ENCODE peak calls at places on chromosome 2, in five cellular contexts. T is heart right ventricle, R is neural progenitor cell, A is GM23338, L is A549. P is an unnamed sample.

GRCh38 chr2:158746488-158746887 is 48.6 kb upstream of the DAPL1 start:
- DNase-seq in T (no peak), R (no peak), A (no peak), L (no peak), P (no peak)

GRCh38 chr2:2871480-2872308 is 505.9 kb downstream of the EIPR1 start:
- DNase-seq in T (no peak), R (no peak), A (no peak), L (no peak), P (no peak)

GRCh38 chr2:31258351-31258750 is 24.4 kb downstream of the EHD3 start:
- DNase-seq in T (no peak), R (no peak), A (no peak), L (no peak), P (no peak)

GRCh38 chr2:219569635-219570034 is 1.7 kb downstream of the OBSL1 start:
- DNase-seq in T (no peak), R (no peak), A (no peak), L (no peak), P (no peak)

GRCh38 chr2:1653137-1653789 is 91.1 kb downstream of the PXDN start:
- DNase-seq in T (peak; percentile 59), R (no peak), A (no peak), L (no peak), P (no peak)

GRCh38 chr2:149666809-149667208 is 79.2 kb upstream of the MMADHC start:
- DNase-seq in T (no peak), R (no peak), A (no peak), L (no peak), P (no peak)

GRCh38 chr2:144241801-144242200 is 278.1 kb downstream of the ZEB2 start:
- DNase-seq in T (no peak), R (no peak), A (no peak), L (no peak), P (no peak)

GRCh38 chr2:28904295-28904694 is 9.8 kb downstream of the WDR43 start:
- DNase-seq in T (no peak), R (no peak), A (no peak), L (peak; percentile 19), P (no peak)

GRCh38 chr2:223590964-223591363 is 11.2 kb downstream of the SCG2 start:
- DNase-seq in T (no peak), R (no peak), A (no peak), L (no peak), P (no peak)

GRCh38 chr2:167637726-167638125 is 609.7 kb downstream of the STK39 start:
- DNase-seq in T (no peak), R (no peak), A (no peak), L (no peak), P (no peak)

GRCh38 chr2:170320948-170321347 is 143.0 kb downstream of the MYO3B start:
- DNase-seq in T (no peak), R (no peak), A (no peak), L (no peak), P (no peak)

GRCh38 chr2:237720962-237721361 is 77.6 kb upstream of the RBM44 start:
- DNase-seq in T (no peak), R (no peak), A (no peak), L (no peak), P (no peak)

GRCh38 chr2:168025487-168026203 is 221.8 kb downstream of the STK39 start:
- DNase-seq in T (no peak), R (no peak), A (no peak), L (no peak), P (no peak)

GRCh38 chr2:144560254-144560653 is 40.3 kb upstream of the ZEB2 start:
- DNase-seq in T (no peak), R (no peak), A (no peak), L (no peak), P (no peak)

GRCh38 chr2:101047075-101047766 is 45.1 kb downstream of the RPL31 start:
- DNase-seq in T (no peak), R (no peak), A (no peak), L (peak; percentile 42), P (no peak)

GRCh38 chr2:6896930-6897759 is 19.6 kb downstream of the RSAD2 start:
- DNase-seq in T (no peak), R (no peak), A (peak; percentile 45), L (peak; percentile 55), P (no peak)

GRCh38 chr2:178804791-178805190 is 2.4 kb downstream of the TTN start:
- DNase-seq in T (no peak), R (peak; percentile 43), A (peak; percentile 78), L (peak; percentile 25), P (no peak)

GRCh38 chr2:98037206-98037605 is 41.5 kb upstream of the TMEM131 start:
- DNase-seq in T (no peak), R (no peak), A (no peak), L (no peak), P (no peak)

GRCh38 chr2:114729025-114729424 is 286.6 kb downstream of the DPP10 start:
- DNase-seq in T (no peak), R (peak; percentile 20), A (peak; percentile 34), L (peak; percentile 22), P (no peak)
- TF ChIP-seq CTCF in T (no peak), R (peak; percentile 56), A (peak; percentile 47), L (peak; percentile 22), P (no peak)

GRCh38 chr2:134304726-134305509 is 51.0 kb downstream of the MGAT5 start:
- DNase-seq in T (no peak), R (no peak), A (no peak), L (no peak), P (no peak)

GRCh38 chr2:134301099-134301970 is 47.5 kb downstream of the MGAT5 start:
- DNase-seq in T (no peak), R (no peak), A (no peak), L (no peak), P (no peak)

GRCh38 chr2:134295441-134295840 is 41.6 kb downstream of the MGAT5 start:
- DNase-seq in T (no peak), R (no peak), A (no peak), L (no peak), P (no peak)

GRCh38 chr2:134299334-134299733 is 45.5 kb downstream of the MGAT5 start:
- DNase-seq in T (no peak), R (no peak), A (no peak), L (no peak), P (no peak)

DNA sequence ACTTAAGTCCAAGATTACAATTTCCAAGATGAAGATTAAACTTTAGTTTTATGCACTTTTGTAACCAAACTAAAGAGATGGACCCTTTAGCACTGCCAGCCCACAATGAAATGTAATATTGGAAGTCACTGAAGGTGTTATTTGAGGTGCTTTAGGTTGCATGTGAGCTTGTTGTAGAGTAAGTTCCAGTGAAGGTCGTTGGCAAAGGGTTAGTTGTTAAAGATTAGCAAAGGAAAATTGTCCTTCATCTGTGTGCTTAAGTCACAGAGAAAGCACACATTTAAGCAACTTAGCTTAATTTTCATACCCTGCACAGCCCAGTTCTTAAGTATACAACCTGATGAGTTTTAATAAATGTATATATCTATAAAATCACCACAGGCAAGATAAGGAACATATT is 46.7 kb downstream of the MGAT5 start:
- DNase-seq in T (no peak), R (no peak), A (no peak), L (no peak), P (no peak)
- H3K4me1 ChIP-seq in T (peaks cover 41% of the 10 kb centered on the region), R (no peaks in the 10 kb centered on the region), A (peaks cover 9% of the 10 kb centered on the region), L (no peaks in the 10 kb centered on the region), P (no peaks in the 10 kb centered on the region)

DNA sequence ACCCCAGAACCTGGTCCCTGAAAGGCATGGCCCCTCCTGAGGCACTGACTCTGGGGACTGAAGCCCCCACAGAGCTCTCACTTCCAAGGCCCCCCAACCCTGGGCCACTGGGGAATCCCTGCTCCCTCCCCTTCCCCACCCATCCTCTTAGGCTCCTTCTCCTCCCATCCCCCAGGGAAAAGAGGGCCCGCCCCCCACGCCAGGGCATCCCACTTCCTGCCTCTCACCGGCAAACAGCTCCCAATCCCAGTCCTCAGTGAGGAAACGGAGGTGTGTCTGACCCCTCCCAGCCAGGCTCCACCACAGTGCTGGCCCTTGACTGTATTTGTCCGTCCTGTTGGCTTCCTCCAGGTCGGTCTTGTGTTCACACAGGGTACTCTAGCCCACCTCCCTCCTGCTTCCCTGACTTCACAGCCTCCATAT is 35.0 kb upstream of the PTMA start:
- DNase-seq in T (peak; percentile 71), R (peak; percentile 78), A (peak; percentile 98), L (peak; percentile 95), P (peak; percentile 92)
- H3K4me3 ChIP-seq in T (no peak overlapping the region), R (peak overlapping the region; percentile 9), A (peak overlapping the region; percentile 68), L (peak overlapping the region; percentile 42), P (peak overlapping the region; percentile 11)

DNA sequence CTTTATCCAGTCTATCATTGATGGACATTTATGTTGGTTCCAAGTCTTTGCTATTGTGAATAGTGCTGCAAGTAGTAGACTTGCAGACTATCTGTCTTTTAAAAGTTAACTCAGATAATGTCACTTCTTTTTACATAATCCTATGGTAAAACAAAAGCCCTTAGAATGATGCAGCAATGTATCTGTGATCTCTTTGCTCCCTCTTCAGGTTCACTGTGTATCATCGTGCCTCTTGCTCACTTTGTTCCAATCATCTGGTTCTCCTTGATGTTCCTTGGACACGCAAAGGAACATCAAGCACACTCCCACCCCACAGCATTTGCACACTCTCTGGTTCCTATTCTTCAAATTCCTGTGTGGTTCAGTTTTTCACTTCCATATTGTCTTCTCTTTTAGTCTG is 472.5 kb upstream of the ZNF804A start:
- DNase-seq in T (no peak), R (no peak), A (no peak), L (no peak), P (no peak)
- TF ChIP-seq CTCF in T (no peak), R (no peak), A (peak; percentile 20), L (no peak), P (no peak)

DNA sequence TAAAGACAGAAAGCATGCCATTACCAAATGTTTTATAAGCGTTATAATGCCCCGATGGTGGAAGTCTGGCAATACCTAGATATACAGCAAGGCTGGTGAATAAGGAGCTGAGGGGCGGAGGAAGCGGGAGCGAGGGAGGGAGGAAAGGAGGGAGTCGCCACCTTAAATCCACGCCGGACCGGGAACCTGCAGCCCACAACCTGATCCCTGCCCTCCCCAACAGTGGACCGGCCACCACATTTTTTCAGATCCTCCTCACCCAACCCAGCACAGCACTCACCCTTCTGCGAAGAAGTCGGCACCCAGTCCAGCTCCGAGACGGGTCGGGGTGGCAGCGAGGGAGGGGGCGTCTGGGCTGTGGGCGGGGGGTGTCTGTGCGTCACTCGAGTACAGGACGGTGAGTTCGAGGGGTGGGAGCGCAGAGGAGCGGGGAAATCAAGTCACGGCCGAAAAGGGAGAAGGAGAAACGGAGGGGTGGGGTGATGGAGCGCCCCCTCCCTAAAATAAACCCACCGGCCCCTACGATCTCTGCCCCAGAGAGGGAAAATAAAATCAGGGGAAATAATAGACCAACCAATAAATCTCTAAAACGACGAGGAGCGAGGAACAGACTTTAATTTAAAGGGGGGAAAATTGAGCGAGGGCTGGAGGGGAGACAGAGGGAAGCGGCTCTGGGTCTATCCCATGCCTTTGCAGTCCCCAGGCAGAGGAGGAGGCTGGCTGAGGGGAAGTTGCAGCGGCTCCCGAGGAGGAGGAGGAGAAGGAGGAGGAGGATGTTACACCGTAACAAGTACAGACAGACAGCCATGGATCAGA is 96.5 kb upstream of the SERTAD2 start:
- DNase-seq in T (peak; percentile 55), R (peak; percentile 52), A (peak; percentile 35), L (peak; percentile 64), P (peak; percentile 80)
- H3K4me1 ChIP-seq in T (peaks cover 3% of the 10 kb centered on the region), R (peaks cover 4% of the 10 kb centered on the region), A (peaks cover 11% of the 10 kb centered on the region), L (peaks cover 29% of the 10 kb centered on the region), P (peaks cover 5% of the 10 kb centered on the region)

GRCh38 chr2:33498291-33498956 is 22.0 kb downstream of the RASGRP3 start:
- DNase-seq in T (no peak), R (no peak), A (no peak), L (no peak), P (no peak)

GRCh38 chr2:33494877-33495641 is 18.6 kb downstream of the RASGRP3 start:
- DNase-seq in T (no peak), R (no peak), A (no peak), L (peak; percentile 78), P (no peak)

GRCh38 chr2:33495683-33496082 is 19.2 kb downstream of the RASGRP3 start:
- DNase-seq in T (no peak), R (no peak), A (no peak), L (no peak), P (no peak)

GRCh38 chr2:33496150-33496549 is 19.7 kb downstream of the RASGRP3 start:
- DNase-seq in T (no peak), R (no peak), A (no peak), L (no peak), P (no peak)

GRCh38 chr2:33497177-33497787 is 20.8 kb downstream of the RASGRP3 start:
- DNase-seq in T (no peak), R (no peak), A (no peak), L (no peak), P (no peak)
- H3K4me3 ChIP-seq in T (no peak overlapping the region), R (no peak overlapping the region), A (no peak overlapping the region), L (no peak overlapping the region), P (no peak overlapping the region)